ENCODE peak calls at places on chromosome 1, in five cellular contexts. H, P, V, Q and C are unnamed samples.

GRCh38 chr1:152683846-152684245 is 2.1 kb upstream of the LCE2B start:
- DNase-seq in Q (no peak), P (no peak), V (no peak), H (no peak), C (no peak)

GRCh38 chr1:28456078-28456477 is 49.8 kb upstream of the RCC1 start:
- DNase-seq in Q (no peak), P (peak; percentile 83), V (no peak), H (no peak), C (no peak)

GRCh38 chr1:31372961-31373896 is at the start of gene FABP3:
- DNase-seq in H (peak; percentile 3), Q (peak; percentile 87), V (no peak), P (peak; percentile 51), C (peak; percentile 98)

GRCh38 chr1:94327001-94327685 is 89.8 kb upstream of the ARHGAP29 start:
- DNase-seq in V (no peak), Q (peak; percentile 77), P (peak; percentile 41), H (no peak), C (peak; percentile 95)

GRCh38 chr1:243716901-243717300 is 133.1 kb downstream of the AKT3 start:
- DNase-seq in V (no peak), H (no peak), P (peak; percentile 61), Q (no peak), C (no peak)

GRCh38 chr1:158101944-158102343 is 78.8 kb upstream of the CD1D start:
- DNase-seq in H (no peak), P (peak; percentile 71), V (no peak), Q (no peak), C (no peak)

GRCh38 chr1:64711266-64711665 is 33.6 kb upstream of the RAVER2 start:
- DNase-seq in H (no peak), Q (no peak), V (no peak), P (no peak), C (no peak)

GRCh38 chr1:69244211-69244610 is 323.5 kb upstream of the LRRC7 start:
- DNase-seq in Q (no peak), H (no peak), P (no peak), V (no peak), C (peak; percentile 84)

GRCh38 chr1:36359383-36359782 is 26.3 kb downstream of the STK40 start:
- DNase-seq in H (no peak), V (no peak), P (no peak), Q (no peak), C (no peak)

GRCh38 chr1:160460683-160461287 is 60.4 kb downstream of the VANGL2 start:
- DNase-seq in V (no peak), H (no peak), P (no peak), Q (no peak), C (no peak)

GRCh38 chr1:184035719-184036516 is 1.6 kb downstream of the COLGALT2 start:
- DNase-seq in H (no peak), P (no peak), V (no peak), Q (no peak), C (no peak)

GRCh38 chr1:217010253-217010652 is 287.0 kb upstream of the ESRRG start:
- DNase-seq in V (no peak), P (no peak), H (no peak), Q (no peak), C (no peak)

GRCh38 chr1:29415861-29416260 is 179.5 kb downstream of the PTPRU start:
- DNase-seq in V (no peak), H (no peak), Q (no peak), P (no peak), C (no peak)

GRCh38 chr1:248891758-248892157 is 14.3 kb upstream of the PGBD2 start:
- DNase-seq in V (no peak), Q (no peak), H (no peak), P (no peak), C (no peak)

GRCh38 chr1:75542818-75543570 is 67.9 kb downstream of the SLC44A5 start:
- DNase-seq in V (no peak), Q (no peak), H (no peak), P (no peak), C (no peak)

GRCh38 chr1:228174482-228175315 is 9.1 kb downstream of the IBA57 start:
- DNase-seq in P (no peak), Q (no peak), V (peak; percentile 51), H (no peak), C (peak; percentile 89)

GRCh38 chr1:162070825-162071224 is 1.3 kb downstream of the NOS1AP start:
- DNase-seq in P (no peak), H (no peak), V (no peak), Q (no peak), C (peak; percentile 84)

GRCh38 chr1:206505702-206506375 is 1.5 kb upstream of the RASSF5 start:
- DNase-seq in Q (no peak), P (peak; percentile 54), V (peak; percentile 58), H (no peak), C (no peak)
- TF ChIP-seq CTCF in Q (peak; percentile 42), P (peak; percentile 71), V (peak; percentile 43), H (peak; percentile 33), C (peak; percentile 76)

GRCh38 chr1:182885591-182885990 is 46.4 kb downstream of the DHX9 start:
- DNase-seq in V (no peak), Q (no peak), P (no peak), H (no peak), C (no peak)
- H3K27ac ChIP-seq in V (no peak overlapping the region), Q (no peak overlapping the region), P (no peak overlapping the region), H (no peak overlapping the region), C (no peak overlapping the region)

GRCh38 chr1:174413632-174414031 is 34.1 kb upstream of the GPR52 start:
- DNase-seq in P (no peak), V (no peak), H (no peak), Q (no peak), C (peak; percentile 50)
- TF ChIP-seq CTCF in P (peak; percentile 24), V (no peak), H (no peak), Q (peak; percentile 36), C (peak; percentile 67)

DNA sequence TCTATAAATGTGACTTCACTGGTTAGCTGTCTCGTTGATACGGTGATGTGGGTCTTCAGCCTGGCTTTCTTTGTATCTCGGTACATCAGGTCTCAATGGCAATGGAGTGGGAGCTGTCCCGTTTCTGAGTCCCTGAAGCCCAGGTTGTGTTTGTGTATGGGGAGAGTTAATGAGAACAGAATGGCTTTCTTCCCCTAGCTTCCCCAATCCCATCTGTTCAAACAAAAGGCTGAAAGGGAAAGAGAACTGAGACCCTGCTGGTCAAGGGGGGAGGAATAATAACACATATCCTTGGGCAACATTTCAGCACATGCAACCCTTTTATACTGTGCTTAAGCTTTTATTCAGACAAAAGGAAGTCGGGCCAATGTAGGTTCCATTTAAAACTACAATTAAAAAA is 28.4 kb upstream of the CASQ2 start:
- DNase-seq in H (no peak), P (no peak), V (no peak), Q (no peak), C (no peak)
- H3K27ac ChIP-seq in H (no peak overlapping the region), P (no peak overlapping the region), V (no peak overlapping the region), Q (no peak overlapping the region), C (peak overlapping the region; percentile 78)

DNA sequence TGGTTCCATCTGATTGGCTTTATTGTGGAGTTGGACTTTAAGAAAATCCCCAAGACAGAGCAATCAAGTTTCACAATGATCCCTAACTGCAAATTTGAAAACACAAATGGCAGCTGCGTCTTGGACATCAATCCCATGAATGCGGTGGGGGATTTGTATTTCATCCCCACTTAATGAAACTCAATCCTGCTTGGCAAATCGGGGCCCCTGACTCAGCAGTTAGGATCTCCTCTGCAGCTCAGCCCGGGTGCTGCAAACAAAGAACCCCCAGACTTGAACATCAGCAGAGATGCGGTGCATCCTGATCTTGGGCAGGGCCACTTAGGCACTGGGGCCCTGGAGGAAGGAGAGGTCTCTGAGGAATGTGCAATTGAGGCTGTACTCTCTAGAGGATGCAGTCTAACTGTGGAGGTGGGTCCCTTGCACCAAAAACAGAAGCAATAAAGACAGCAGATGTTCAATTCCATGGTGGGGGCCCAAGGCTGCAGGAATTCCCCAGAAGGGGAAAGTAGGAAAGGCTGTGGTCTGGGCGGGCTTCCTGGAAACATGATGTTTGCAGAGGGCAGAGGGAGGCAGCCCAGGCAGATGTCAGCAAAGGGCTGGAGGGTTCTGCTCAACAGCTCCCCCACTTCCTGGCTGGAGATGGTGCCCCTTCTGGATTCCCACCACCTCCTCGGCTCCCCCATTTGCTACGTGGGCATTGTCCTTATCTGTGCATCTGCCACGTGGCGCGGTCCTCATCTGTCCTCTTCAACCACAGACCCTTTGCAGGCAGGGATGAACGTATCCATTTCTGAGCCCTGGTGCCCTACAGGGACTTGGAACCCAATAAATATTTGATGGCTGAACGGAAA is 8.6 kb upstream of the GUCA2B start:
- DNase-seq in Q (no peak), V (no peak), H (no peak), P (no peak), C (peak; percentile 53)
- TF ChIP-seq CTCF in Q (no peak), V (no peak), H (no peak), P (no peak), C (no peak)

GRCh38 chr1:20265243-20265642 is 25.4 kb upstream of the VWA5B1 start:
- DNase-seq in P (peak; percentile 10), V (no peak), H (no peak), Q (peak; percentile 44), C (no peak)
- H3K27ac ChIP-seq in P (no peak overlapping the region), V (no peak overlapping the region), H (no peak overlapping the region), Q (peak overlapping the region; percentile 71), C (no peak overlapping the region)